ENCODE peak calls at places on chromosomes 13 and 19, in nine cellular contexts. One of them, this sample, is unnamed.

GRCh38 chr19:40396886-40397567 is 7.0 kb upstream of the HIPK4 start:
- DNase-seq in stimulated activated CD4-positive, alpha-beta T cell treated with anti-CD3 and anti-CD28 coated beads, Interleukin-2, amount 100 ng/mL, for 24 hours: no peak
- DNase-seq in substantia nigra: no peak
- DNase-seq in heart right ventricle: no peak
- DNase-seq in LNCaP clone FGC: no peak
- DNase-seq in choroid plexus epithelial cell: no peak
- DNase-seq in H54: no peak
- DNase-seq in MM.1S: no peak
- DNase-seq in A549: no peak
- DNase-seq in this sample: no peak

GRCh38 chr13:40517486-40518311 is 148.7 kb downstream of the FOXO1 start:
- DNase-seq in A549: no peak
- DNase-seq in stimulated activated CD4-positive, alpha-beta T cell treated with anti-CD3 and anti-CD28 coated beads, Interleukin-2, amount 100 ng/mL, for 24 hours: peak
- DNase-seq in choroid plexus epithelial cell: no peak
- DNase-seq in MM.1S: no peak
- DNase-seq in H54: no peak
- DNase-seq in substantia nigra: no peak
- DNase-seq in LNCaP clone FGC: no peak
- DNase-seq in heart right ventricle: no peak
- DNase-seq in this sample: no peak

GRCh38 chr19:36577271-36577996 is 4.3 kb upstream of the ZNF529 start:
- DNase-seq in A549: no peak
- DNase-seq in LNCaP clone FGC: no peak
- DNase-seq in H54: no peak
- DNase-seq in substantia nigra: no peak
- DNase-seq in heart right ventricle: no peak
- DNase-seq in choroid plexus epithelial cell: peak
- DNase-seq in MM.1S: no peak
- DNase-seq in stimulated activated CD4-positive, alpha-beta T cell treated with anti-CD3 and anti-CD28 coated beads, Interleukin-2, amount 100 ng/mL, for 24 hours: no peak
- DNase-seq in this sample: no peak

GRCh38 chr13:31887311-31887710 is 144.3 kb upstream of the FRY start:
- DNase-seq in MM.1S: no peak
- DNase-seq in substantia nigra: no peak
- DNase-seq in choroid plexus epithelial cell: peak
- DNase-seq in stimulated activated CD4-positive, alpha-beta T cell treated with anti-CD3 and anti-CD28 coated beads, Interleukin-2, amount 100 ng/mL, for 24 hours: no peak
- DNase-seq in heart right ventricle: no peak
- DNase-seq in LNCaP clone FGC: no peak
- DNase-seq in A549: no peak
- DNase-seq in H54: no peak
- DNase-seq in this sample: no peak

GRCh38 chr19:33064778-33065550 is at the start of gene RHPN2:
- DNase-seq in A549: peak
- DNase-seq in H54: peak
- DNase-seq in stimulated activated CD4-positive, alpha-beta T cell treated with anti-CD3 and anti-CD28 coated beads, Interleukin-2, amount 100 ng/mL, for 24 hours: peak
- DNase-seq in LNCaP clone FGC: no peak
- DNase-seq in choroid plexus epithelial cell: peak
- DNase-seq in MM.1S: peak
- DNase-seq in heart right ventricle: peak
- DNase-seq in substantia nigra: no peak
- DNase-seq in this sample: peak

GRCh38 chr13:91187522-91187921 is 160.0 kb upstream of the MIR17HG start:
- DNase-seq in H54: no peak
- DNase-seq in choroid plexus epithelial cell: no peak
- DNase-seq in heart right ventricle: no peak
- DNase-seq in stimulated activated CD4-positive, alpha-beta T cell treated with anti-CD3 and anti-CD28 coated beads, Interleukin-2, amount 100 ng/mL, for 24 hours: no peak
- DNase-seq in LNCaP clone FGC: no peak
- DNase-seq in substantia nigra: no peak
- DNase-seq in A549: no peak
- DNase-seq in MM.1S: no peak
- DNase-seq in this sample: no peak

GRCh38 chr13:52070929-52071523 is 46.5 kb downstream of the UTP14C start:
- DNase-seq in H54: no peak
- DNase-seq in heart right ventricle: no peak
- DNase-seq in LNCaP clone FGC: no peak
- DNase-seq in A549: no peak
- DNase-seq in MM.1S: no peak
- DNase-seq in substantia nigra: no peak
- DNase-seq in stimulated activated CD4-positive, alpha-beta T cell treated with anti-CD3 and anti-CD28 coated beads, Interleukin-2, amount 100 ng/mL, for 24 hours: peak
- DNase-seq in choroid plexus epithelial cell: peak
- DNase-seq in this sample: peak

GRCh38 chr13:110392510-110393233 is 85.6 kb downstream of the COL4A2 start:
- DNase-seq in MM.1S: no peak
- DNase-seq in H54: no peak
- DNase-seq in A549: no peak
- DNase-seq in substantia nigra: no peak
- DNase-seq in heart right ventricle: no peak
- DNase-seq in stimulated activated CD4-positive, alpha-beta T cell treated with anti-CD3 and anti-CD28 coated beads, Interleukin-2, amount 100 ng/mL, for 24 hours: no peak
- DNase-seq in LNCaP clone FGC: no peak
- DNase-seq in choroid plexus epithelial cell: peak
- DNase-seq in this sample: peak

GRCh38 chr19:30681162-30681996 is 309.2 kb downstream of the ZNF536 start:
- DNase-seq in substantia nigra: no peak
- DNase-seq in choroid plexus epithelial cell: no peak
- DNase-seq in LNCaP clone FGC: no peak
- DNase-seq in MM.1S: no peak
- DNase-seq in A549: no peak
- DNase-seq in heart right ventricle: no peak
- DNase-seq in H54: no peak
- DNase-seq in stimulated activated CD4-positive, alpha-beta T cell treated with anti-CD3 and anti-CD28 coated beads, Interleukin-2, amount 100 ng/mL, for 24 hours: no peak
- DNase-seq in this sample: no peak

GRCh38 chr19:55877211-55877610 is 40.9 kb downstream of the NLRP4 start:
- DNase-seq in substantia nigra: no peak
- DNase-seq in LNCaP clone FGC: no peak
- DNase-seq in MM.1S: peak
- DNase-seq in choroid plexus epithelial cell: no peak
- DNase-seq in A549: no peak
- DNase-seq in heart right ventricle: no peak
- DNase-seq in H54: no peak
- DNase-seq in stimulated activated CD4-positive, alpha-beta T cell treated with anti-CD3 and anti-CD28 coated beads, Interleukin-2, amount 100 ng/mL, for 24 hours: no peak
- DNase-seq in this sample: no peak

GRCh38 chr13:99151516-99151915 is 49.1 kb upstream of the UBAC2 start:
- DNase-seq in H54: peak
- DNase-seq in heart right ventricle: no peak
- DNase-seq in stimulated activated CD4-positive, alpha-beta T cell treated with anti-CD3 and anti-CD28 coated beads, Interleukin-2, amount 100 ng/mL, for 24 hours: peak
- DNase-seq in A549: peak
- DNase-seq in MM.1S: peak
- DNase-seq in LNCaP clone FGC: no peak
- DNase-seq in substantia nigra: no peak
- DNase-seq in choroid plexus epithelial cell: peak
- DNase-seq in this sample: no peak

GRCh38 chr13:59747529-59747928 is 416.2 kb downstream of the DIAPH3 start:
- DNase-seq in LNCaP clone FGC: no peak
- DNase-seq in A549: no peak
- DNase-seq in MM.1S: no peak
- DNase-seq in heart right ventricle: no peak
- DNase-seq in choroid plexus epithelial cell: no peak
- DNase-seq in stimulated activated CD4-positive, alpha-beta T cell treated with anti-CD3 and anti-CD28 coated beads, Interleukin-2, amount 100 ng/mL, for 24 hours: no peak
- DNase-seq in substantia nigra: no peak
- DNase-seq in H54: no peak
- DNase-seq in this sample: no peak

GRCh38 chr13:30119476-30119875 is 187.9 kb downstream of the KATNAL1 start:
- DNase-seq in substantia nigra: no peak
- DNase-seq in MM.1S: no peak
- DNase-seq in choroid plexus epithelial cell: peak
- DNase-seq in heart right ventricle: no peak
- DNase-seq in stimulated activated CD4-positive, alpha-beta T cell treated with anti-CD3 and anti-CD28 coated beads, Interleukin-2, amount 100 ng/mL, for 24 hours: no peak
- DNase-seq in A549: no peak
- DNase-seq in H54: peak
- DNase-seq in LNCaP clone FGC: no peak
- DNase-seq in this sample: no peak

GRCh38 chr13:98515804-98516465 is 61.0 kb downstream of the STK24 start:
- DNase-seq in LNCaP clone FGC: no peak
- DNase-seq in MM.1S: no peak
- DNase-seq in stimulated activated CD4-positive, alpha-beta T cell treated with anti-CD3 and anti-CD28 coated beads, Interleukin-2, amount 100 ng/mL, for 24 hours: no peak
- DNase-seq in choroid plexus epithelial cell: no peak
- DNase-seq in H54: no peak
- DNase-seq in A549: no peak
- DNase-seq in substantia nigra: no peak
- DNase-seq in heart right ventricle: no peak
- DNase-seq in this sample: no peak

GRCh38 chr19:17931532-17932191 is 1.2 kb upstream of the CCDC124 start:
- DNase-seq in MM.1S: no peak
- DNase-seq in stimulated activated CD4-positive, alpha-beta T cell treated with anti-CD3 and anti-CD28 coated beads, Interleukin-2, amount 100 ng/mL, for 24 hours: no peak
- DNase-seq in LNCaP clone FGC: no peak
- DNase-seq in A549: no peak
- DNase-seq in H54: no peak
- DNase-seq in choroid plexus epithelial cell: no peak
- DNase-seq in substantia nigra: no peak
- DNase-seq in heart right ventricle: no peak
- DNase-seq in this sample: peak

This sample was measured in endothelial cell of umbilical vein.